ENCODE peak calls at places on chromosome 1, in four cellular contexts. Y is brain microvascular endothelial cell; R is lower lobe of right lung; B is CD8-positive, alpha-beta T cell. O is an unnamed sample.

GRCh38 chr1:78225153-78225552 is 179.4 kb downstream of the GIPC2 start:
- DNase-seq in Y (no peak), R (no peak), B (no peak), O (no peak)

GRCh38 chr1:10796029-10796944 is at the start of gene CASZ1:
- DNase-seq in Y (peak), R (peak), B (no peak), O (peak)

GRCh38 chr1:229581485-229581884 is 23.0 kb upstream of the ABCB10 start:
- DNase-seq in Y (no peak), R (no peak), B (no peak), O (no peak)

GRCh38 chr1:62230724-62231123 is 36.1 kb downstream of the L1TD1 start:
- DNase-seq in Y (peak), R (no peak), B (no peak), O (no peak)

GRCh38 chr1:54284781-54285563 is 85.0 kb downstream of the MRPL37 start:
- DNase-seq in Y (no peak), R (no peak), B (no peak), O (no peak)

GRCh38 chr1:176989023-176989422 is 175.5 kb downstream of the ASTN1 start:
- DNase-seq in Y (no peak), R (no peak), B (no peak), O (no peak)

GRCh38 chr1:97041011-97041410 is 319.4 kb downstream of the PTBP2 start:
- DNase-seq in Y (no peak), R (no peak), B (no peak), O (no peak)

GRCh38 chr1:25485536-25486235 is 55.0 kb downstream of the MACO1 start:
- DNase-seq in Y (no peak), R (no peak), B (no peak), O (no peak)

GRCh38 chr1:71014110-71014509 is 33.5 kb downstream of the PTGER3 start:
- DNase-seq in Y (peak), R (no peak), B (no peak), O (no peak)

GRCh38 chr1:21355956-21356355 is 65.7 kb upstream of the ECE1 start:
- DNase-seq in Y (no peak), R (no peak), B (no peak), O (no peak)

GRCh38 chr1:110112656-110113055 is 413 bp downstream of the UBL4B start:
- DNase-seq in Y (no peak), R (no peak), B (no peak), O (no peak)

GRCh38 chr1:230300322-230301301 is 125.5 kb downstream of the PGBD5 start:
- DNase-seq in Y (no peak), R (no peak), B (no peak), O (no peak)

GRCh38 chr1:178031856-178032320 is 62.0 kb upstream of the RASAL2 start:
- DNase-seq in Y (peak), R (peak), B (no peak), O (no peak)

GRCh38 chr1:239635276-239635675 is 248.9 kb downstream of the CHRM3 start:
- DNase-seq in Y (no peak), R (no peak), B (no peak), O (no peak)

GRCh38 chr1:77540501-77541161 is 141.8 kb downstream of the ZZZ3 start:
- DNase-seq in Y (peak), R (no peak), B (no peak), O (no peak)

GRCh38 chr1:113192242-113192641 is 119.2 kb downstream of the LRIG2 start:
- DNase-seq in Y (no peak), R (no peak), B (no peak), O (no peak)

GRCh38 chr1:30416221-30416820 is 307.1 kb downstream of the MATN1 start:
- DNase-seq in Y (no peak), R (no peak), B (no peak), O (peak)

GRCh38 chr1:165228676-165229075 is 127.8 kb downstream of the LMX1A start:
- DNase-seq in Y (peak), R (no peak), B (no peak), O (no peak)

GRCh38 chr1:180973360-180973759 is 49.3 kb downstream of the STX6 start:
- DNase-seq in Y (no peak), R (no peak), B (no peak), O (no peak)

GRCh38 chr1:62175568-62176179 is 19.0 kb upstream of the L1TD1 start:
- DNase-seq in Y (peak), R (no peak), B (no peak), O (no peak)

GRCh38 chr1:53314606-53315005 is 13.3 kb downstream of the LRP8 start:
- DNase-seq in Y (no peak), R (peak), B (no peak), O (no peak)

GRCh38 chr1:185719021-185719420 is 15.2 kb upstream of the HMCN1 start:
- DNase-seq in Y (peak), R (no peak), B (no peak), O (peak)

GRCh38 chr1:206892351-206892984 is 4.8 kb upstream of the IL24 start:
- DNase-seq in Y (no peak), R (no peak), B (no peak), O (no peak)

GRCh38 chr1:198492872-198493271 is 47.6 kb downstream of the ATP6V1G3 start:
- DNase-seq in Y (peak), R (no peak), B (no peak), O (no peak)

GRCh38 chr1:74713849-74714248 is 19.0 kb downstream of the CRYZ start:
- DNase-seq in Y (no peak), R (no peak), B (no peak), O (no peak)

GRCh38 chr1:61254629-61255323 is 172.4 kb downstream of the NFIA start:
- DNase-seq in Y (peak), R (no peak), B (no peak), O (no peak)

GRCh38 chr1:119000371-119001180 is 12.4 kb upstream of the TBX15 start:
- DNase-seq in Y (no peak), R (no peak), B (no peak), O (no peak)

GRCh38 chr1:108597041-108597440 is 37.1 kb downstream of the EEIG2 start:
- DNase-seq in Y (no peak), R (no peak), B (no peak), O (no peak)

GRCh38 chr1:101511501-101511900 is 274.7 kb downstream of the S1PR1 start:
- DNase-seq in Y (no peak), R (no peak), B (no peak), O (no peak)

GRCh38 chr1:116242741-116243140 is 130.3 kb upstream of the ATP1A1 start:
- DNase-seq in Y (no peak), R (peak), B (no peak), O (no peak)

DNA sequence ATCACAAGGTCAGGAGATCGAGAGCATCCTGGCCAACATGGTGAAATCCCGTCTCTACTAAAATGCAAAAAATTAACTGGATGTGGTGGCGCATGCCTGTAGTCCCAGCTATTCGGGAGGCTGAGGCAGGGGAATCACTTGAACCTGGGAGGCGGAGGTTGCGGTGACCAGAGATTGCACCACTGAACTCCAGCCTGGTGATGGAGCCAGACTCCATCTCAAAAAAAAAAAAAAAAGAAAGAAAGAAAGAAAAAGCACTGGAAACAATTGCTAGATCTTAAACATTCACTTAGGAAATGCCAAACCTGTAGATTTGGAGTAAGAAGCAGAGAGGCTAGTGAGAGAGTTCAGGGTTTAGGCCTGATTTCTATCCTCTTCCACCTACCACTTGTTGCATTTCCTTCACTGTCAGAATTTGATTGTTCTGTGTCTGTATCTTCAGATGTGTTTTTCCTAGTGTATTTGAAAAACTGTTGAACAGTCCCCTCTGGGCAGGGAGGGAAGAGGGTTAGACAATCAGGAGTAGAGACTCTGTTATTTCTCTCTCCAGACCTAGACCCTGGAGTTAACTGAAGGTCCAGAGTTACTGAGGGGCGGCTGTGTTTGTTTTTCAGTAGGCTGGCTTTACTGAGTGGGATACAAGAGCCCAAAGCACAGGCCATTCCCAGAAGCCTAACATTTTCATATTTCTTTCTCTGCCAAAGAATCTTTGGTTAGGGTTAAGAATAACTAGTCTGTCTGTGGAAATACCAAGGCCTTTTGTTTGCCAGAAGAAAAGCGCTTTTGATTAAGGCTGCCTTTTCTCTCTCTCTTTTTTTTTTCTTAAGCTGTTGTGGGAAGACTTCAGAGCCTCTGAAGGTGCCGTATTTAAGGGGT is 31.1 kb upstream of the MACF1 start:
- DNase-seq in Y (no peak), R (no peak), B (no peak), O (no peak)
- TF ChIP-seq CTCF in Y (peak), R (no peak), B (no peak), O (peak)

GRCh38 chr1:12180903-12181302 is 14.1 kb downstream of the TNFRSF1B start:
- DNase-seq in Y (no peak), R (no peak), B (no peak), O (no peak)
- H3K27ac ChIP-seq in Y (no peak), R (peak), B (no peak), O (peak)

DNA sequence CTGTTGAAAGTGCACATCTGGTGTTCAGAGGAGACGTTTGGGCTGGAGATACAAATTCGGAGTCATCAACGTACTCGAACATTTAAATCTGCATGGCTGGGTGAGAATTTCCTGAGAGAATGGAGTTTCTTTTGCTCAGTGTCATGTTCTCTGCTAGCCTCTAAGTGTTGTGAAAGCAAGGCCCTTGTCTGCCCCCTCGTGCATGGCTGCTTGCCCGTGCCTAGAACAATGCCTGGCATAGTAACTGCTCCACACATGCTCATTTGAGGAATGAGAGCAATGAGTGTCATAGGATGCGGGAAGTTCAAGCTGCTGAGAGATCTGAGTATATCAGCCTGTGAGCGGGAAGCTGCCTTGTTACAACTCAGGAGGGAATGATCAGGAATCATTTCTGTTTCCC is 171.1 kb upstream of the CSF3R start:
- DNase-seq in Y (no peak), R (no peak), B (no peak), O (no peak)
- TF ChIP-seq CTCF in Y (no peak), R (no peak), B (no peak), O (no peak)

GRCh38 chr1:67140460-67140859 is 5.7 kb upstream of the C1orf141 start:
- DNase-seq in Y (no peak), R (no peak), B (no peak), O (no peak)
- H3K27ac ChIP-seq in Y (no peak), R (no peak), B (no peak), O (no peak)

O was measured in ascending aorta.